ENCODE peak calls at places on chromosomes 11 and 22, in six cellular contexts. V is vagina, I is sigmoid colon, U is spleen, N is HCT116, E is body of pancreas. L is an unnamed sample. For H3K27me3, the result is how much of the 10 kb centered on the place peaks cover.

GRCh38 chr11:77728203-77728786 is 90.7 kb upstream of the CLNS1A start:
- DNase-seq in V (no peak), I (no peak), U (no peak), N (no peak), E (no peak), L (no peak)

GRCh38 chr11:10438451-10438850 is 16.6 kb upstream of the AMPD3 start:
- DNase-seq in V (no peak), I (no peak), U (no peak), N (no peak), E (no peak), L (no peak)

GRCh38 chr11:7442588-7443215 is 42.6 kb upstream of the OLFML1 start:
- DNase-seq in V (no peak), I (peak), U (peak), N (peak), E (peak), L (peak)

GRCh38 chr11:34492806-34493414 is 20.7 kb downstream of the ELF5 start:
- DNase-seq in V (no peak), I (no peak), U (no peak), N (peak), E (peak), L (peak)

GRCh38 chr11:121555172-121555571 is 102.4 kb upstream of the SORL1-AS1 start:
- DNase-seq in V (no peak), I (no peak), U (no peak), N (no peak), E (no peak), L (no peak)

GRCh38 chr11:12079726-12080556 is 30.4 kb upstream of the MICAL2 start:
- DNase-seq in V (no peak), I (peak), U (no peak), N (peak), E (peak), L (peak)

GRCh38 chr22:25655536-25655935 is 86.5 kb upstream of the MYO18B start:
- DNase-seq in V (no peak), I (no peak), U (no peak), N (no peak), E (no peak), L (no peak)

GRCh38 chr11:5610446-5610845 is 14.0 kb downstream of the TRIM6 start:
- DNase-seq in V (no peak), I (no peak), U (no peak), N (no peak), E (no peak), L (no peak)

DNA sequence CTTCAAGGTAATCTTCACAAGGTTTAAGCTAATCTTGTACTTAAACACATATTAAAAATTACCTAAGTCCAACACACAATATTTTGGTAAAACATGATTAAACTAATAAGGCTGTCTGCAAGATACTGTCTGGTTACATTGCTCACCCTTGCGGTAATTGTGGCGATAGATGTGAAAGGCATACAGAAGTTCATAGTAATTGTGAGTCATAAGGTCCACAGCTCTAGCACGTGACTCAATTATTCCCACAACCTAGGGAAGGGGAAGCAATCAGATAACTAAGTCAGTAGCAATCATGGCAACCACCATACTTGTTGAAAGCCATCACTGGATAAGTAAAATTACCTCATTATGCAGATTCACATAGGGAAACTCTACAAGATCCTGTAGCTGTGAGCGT is 30.5 kb upstream of the FNBP4 start:
- DNase-seq in V (no peak), I (no peak), U (no peak), N (no peak), E (no peak), L (no peak)
- H3K27me3 ChIP-seq in V (under half), I (under half), U (under half), N (under half), E (under half), L (under half)

GRCh38 chr11:2267871-2268825 is 2.2 kb downstream of the ASCL2 start:
- DNase-seq in V (peak), I (no peak), U (no peak), N (no peak), E (peak), L (no peak)
- H3K27ac ChIP-seq in V (no peak), I (no peak), U (peak), N (no peak), E (no peak), L (no peak)

GRCh38 chr11:64135711-64136110 is 30.2 kb downstream of the MACROD1 start:
- DNase-seq in V (no peak), I (no peak), U (no peak), N (no peak), E (no peak), L (no peak)
- TF ChIP-seq POLR2A in V (no peak), I (no peak), U (no peak), N (no peak), E (no peak), L (no peak)

DNA sequence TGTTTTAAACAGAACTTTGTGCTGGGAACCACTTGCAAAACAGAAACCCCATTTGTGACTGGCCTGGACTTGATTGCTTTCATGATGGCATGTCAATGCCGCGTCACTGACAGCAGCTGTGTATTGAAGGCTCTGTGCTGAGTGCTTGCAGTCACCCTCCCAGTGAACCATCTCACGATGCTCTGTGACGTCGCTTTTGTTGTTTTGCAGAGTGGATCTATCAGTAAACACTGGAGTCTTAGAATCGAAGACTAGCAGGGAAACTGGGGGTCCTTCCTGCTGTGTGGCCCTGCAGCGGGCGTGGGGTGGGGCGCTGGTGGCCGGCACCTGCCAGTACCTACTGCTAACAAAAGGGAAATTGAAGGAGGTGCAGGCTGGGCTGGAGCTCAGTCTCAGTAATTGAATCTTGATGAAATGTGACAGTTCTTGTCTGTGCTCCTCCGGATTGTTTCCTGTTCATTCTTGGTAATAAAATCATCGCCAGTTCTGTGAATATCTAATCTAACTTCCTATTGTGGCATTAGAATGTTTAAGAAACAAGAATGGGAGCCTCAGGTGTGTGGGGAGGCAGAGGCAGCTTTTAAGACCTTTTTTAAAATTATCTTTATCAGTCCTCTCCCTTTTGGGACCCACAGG is 50.5 kb upstream of the PARVG start:
- DNase-seq in V (no peak), I (peak), U (peak), N (no peak), E (no peak), L (no peak)
- H3K27me3 ChIP-seq in V (under half), I (under half), U (under half), N (under half), E (under half), L (under half)

GRCh38 chr11:84541711-84542340 is 1085.3 kb downstream of the DLG2 start:
- DNase-seq in V (no peak), I (no peak), U (no peak), N (no peak), E (no peak), L (peak)
- H3K27ac ChIP-seq in V (no peak), I (peak), U (no peak), N (no peak), E (no peak), L (peak)

GRCh38 chr22:31630331-31631329 is 31.4 kb downstream of the PISD start:
- DNase-seq in V (no peak), I (peak), U (peak), N (no peak), E (peak), L (peak)
- TF ChIP-seq POLR2A in V (no peak), I (no peak), U (no peak), N (peak), E (peak), L (peak)

DNA sequence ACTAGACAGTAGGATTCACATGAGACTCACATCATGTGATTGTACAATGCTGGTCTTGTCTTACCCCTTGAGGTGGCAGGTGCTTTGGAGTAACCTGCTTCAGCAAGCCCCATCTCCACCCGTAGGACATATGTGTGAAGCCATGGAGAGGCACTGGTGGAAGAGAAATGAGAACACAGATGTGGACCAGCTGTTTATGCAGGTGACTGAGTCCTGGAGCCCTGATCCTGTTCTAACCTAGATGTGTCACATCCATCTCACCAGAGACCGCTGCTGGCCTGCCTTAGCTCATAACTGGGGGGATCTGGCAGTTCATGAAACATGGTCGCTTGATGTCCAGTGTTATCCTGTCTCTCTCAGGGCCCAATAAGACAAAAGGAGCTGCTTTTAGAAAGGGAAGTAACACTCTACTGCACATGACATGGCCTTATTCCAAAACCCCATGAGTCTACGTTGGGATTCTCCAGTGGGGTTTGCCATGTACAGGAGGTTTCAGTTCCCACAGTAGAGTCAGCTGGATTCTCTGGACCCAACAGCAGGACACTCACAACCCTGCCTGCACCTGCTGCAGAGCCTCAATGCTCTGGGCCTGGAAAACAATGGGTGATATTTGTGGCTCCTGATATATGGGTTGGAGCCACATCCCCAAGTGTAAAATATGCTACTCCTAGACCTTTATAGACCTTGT is 62.0 kb downstream of the GGTLC2 start:
- DNase-seq in V (peak), I (no peak), U (no peak), N (no peak), E (no peak), L (no peak)
- H3K27me3 ChIP-seq in V (under half), I (under half), U (under half), N (under half), E (under half), L (under half)

GRCh38 chr11:44590769-44591168 is 25.3 kb downstream of the CD82 start:
- DNase-seq in V (no peak), I (no peak), U (no peak), N (no peak), E (no peak), L (no peak)
- H3K27ac ChIP-seq in V (no peak), I (peak), U (peak), N (no peak), E (no peak), L (no peak)

L was measured in adrenal gland.